ENCODE peak calls at places on chromosomes 5 and 9, in eight cellular contexts. One of them, this sample, is unnamed.

GRCh38 chr9:107755267-107755666 is 265.7 kb upstream of the KLF4 start:
- DNase-seq in stomach: no peak
- DNase-seq in gastrocnemius medialis: no peak
- DNase-seq in iris pigment epithelial cell: peak
- DNase-seq in hepatocyte: peak
- DNase-seq in Ammon's horn: no peak
- DNase-seq in HCEC 1CT: peak
- DNase-seq in stimulated activated naive CD8-positive, alpha-beta T cell treated with anti-CD3 and anti-CD28 coated beads, Interleukin-15, amount 100 ng/mL, for 72 hours: no peak
- DNase-seq in this sample: peak

GRCh38 chr9:137027369-137028012 is 546 bp downstream of the ABCA2 start:
- DNase-seq in stomach: no peak
- DNase-seq in HCEC 1CT: no peak
- DNase-seq in hepatocyte: peak
- DNase-seq in Ammon's horn: no peak
- DNase-seq in iris pigment epithelial cell: no peak
- DNase-seq in gastrocnemius medialis: no peak
- DNase-seq in stimulated activated naive CD8-positive, alpha-beta T cell treated with anti-CD3 and anti-CD28 coated beads, Interleukin-15, amount 100 ng/mL, for 72 hours: no peak
- DNase-seq in this sample: no peak

GRCh38 chr5:2611561-2612096 is 139.8 kb downstream of the IRX2 start:
- DNase-seq in iris pigment epithelial cell: no peak
- DNase-seq in stomach: no peak
- DNase-seq in Ammon's horn: no peak
- DNase-seq in gastrocnemius medialis: no peak
- DNase-seq in HCEC 1CT: no peak
- DNase-seq in stimulated activated naive CD8-positive, alpha-beta T cell treated with anti-CD3 and anti-CD28 coated beads, Interleukin-15, amount 100 ng/mL, for 72 hours: no peak
- DNase-seq in hepatocyte: no peak
- DNase-seq in this sample: no peak

GRCh38 chr5:27472000-27472763 is 433.8 kb upstream of the CDH9 start:
- DNase-seq in gastrocnemius medialis: no peak
- DNase-seq in Ammon's horn: no peak
- DNase-seq in HCEC 1CT: peak
- DNase-seq in stomach: no peak
- DNase-seq in iris pigment epithelial cell: peak
- DNase-seq in stimulated activated naive CD8-positive, alpha-beta T cell treated with anti-CD3 and anti-CD28 coated beads, Interleukin-15, amount 100 ng/mL, for 72 hours: peak
- DNase-seq in hepatocyte: peak
- DNase-seq in this sample: no peak

GRCh38 chr5:129904667-129905466 is 602 bp downstream of the CHSY3 start:
- DNase-seq in stomach: no peak
- DNase-seq in Ammon's horn: no peak
- DNase-seq in hepatocyte: peak
- DNase-seq in gastrocnemius medialis: no peak
- DNase-seq in iris pigment epithelial cell: peak
- DNase-seq in HCEC 1CT: peak
- DNase-seq in stimulated activated naive CD8-positive, alpha-beta T cell treated with anti-CD3 and anti-CD28 coated beads, Interleukin-15, amount 100 ng/mL, for 72 hours: no peak
- DNase-seq in this sample: no peak

GRCh38 chr5:150317048-150318003 is 14.6 kb upstream of the ARSI start:
- DNase-seq in hepatocyte: peak
- DNase-seq in gastrocnemius medialis: no peak
- DNase-seq in iris pigment epithelial cell: peak
- DNase-seq in HCEC 1CT: peak
- DNase-seq in stimulated activated naive CD8-positive, alpha-beta T cell treated with anti-CD3 and anti-CD28 coated beads, Interleukin-15, amount 100 ng/mL, for 72 hours: no peak
- DNase-seq in Ammon's horn: no peak
- DNase-seq in stomach: no peak
- DNase-seq in this sample: no peak

GRCh38 chr5:44002381-44002901 is 386.8 kb downstream of the FGF10 start:
- DNase-seq in Ammon's horn: no peak
- DNase-seq in iris pigment epithelial cell: peak
- DNase-seq in stimulated activated naive CD8-positive, alpha-beta T cell treated with anti-CD3 and anti-CD28 coated beads, Interleukin-15, amount 100 ng/mL, for 72 hours: no peak
- DNase-seq in HCEC 1CT: no peak
- DNase-seq in gastrocnemius medialis: no peak
- DNase-seq in hepatocyte: peak
- DNase-seq in stomach: peak
- DNase-seq in this sample: peak

GRCh38 chr5:171162602-171163001 is 146.4 kb upstream of the TLX3 start:
- DNase-seq in Ammon's horn: no peak
- DNase-seq in stomach: no peak
- DNase-seq in hepatocyte: peak
- DNase-seq in gastrocnemius medialis: no peak
- DNase-seq in stimulated activated naive CD8-positive, alpha-beta T cell treated with anti-CD3 and anti-CD28 coated beads, Interleukin-15, amount 100 ng/mL, for 72 hours: no peak
- DNase-seq in HCEC 1CT: no peak
- DNase-seq in iris pigment epithelial cell: peak
- DNase-seq in this sample: no peak

GRCh38 chr5:27038476-27038875 is at the start of gene CDH9:
- DNase-seq in iris pigment epithelial cell: no peak
- DNase-seq in Ammon's horn: peak
- DNase-seq in stomach: no peak
- DNase-seq in stimulated activated naive CD8-positive, alpha-beta T cell treated with anti-CD3 and anti-CD28 coated beads, Interleukin-15, amount 100 ng/mL, for 72 hours: no peak
- DNase-seq in gastrocnemius medialis: no peak
- DNase-seq in HCEC 1CT: peak
- DNase-seq in hepatocyte: no peak
- DNase-seq in this sample: no peak

GRCh38 chr9:122810306-122810946 is 10.5 kb downstream of the OR1K1 start:
- DNase-seq in stomach: peak
- DNase-seq in HCEC 1CT: peak
- DNase-seq in Ammon's horn: peak
- DNase-seq in gastrocnemius medialis: peak
- DNase-seq in stimulated activated naive CD8-positive, alpha-beta T cell treated with anti-CD3 and anti-CD28 coated beads, Interleukin-15, amount 100 ng/mL, for 72 hours: peak
- DNase-seq in iris pigment epithelial cell: peak
- DNase-seq in hepatocyte: peak
- DNase-seq in this sample: peak

GRCh38 chr5:77192444-77193050 is 17.9 kb upstream of the PDE8B start:
- DNase-seq in hepatocyte: no peak
- DNase-seq in HCEC 1CT: no peak
- DNase-seq in iris pigment epithelial cell: no peak
- DNase-seq in Ammon's horn: no peak
- DNase-seq in stimulated activated naive CD8-positive, alpha-beta T cell treated with anti-CD3 and anti-CD28 coated beads, Interleukin-15, amount 100 ng/mL, for 72 hours: no peak
- DNase-seq in gastrocnemius medialis: no peak
- DNase-seq in stomach: no peak
- DNase-seq in this sample: no peak

GRCh38 chr5:10567781-10568321 is 4.0 kb downstream of the ANKRD33B start:
- DNase-seq in stimulated activated naive CD8-positive, alpha-beta T cell treated with anti-CD3 and anti-CD28 coated beads, Interleukin-15, amount 100 ng/mL, for 72 hours: no peak
- DNase-seq in iris pigment epithelial cell: peak
- DNase-seq in stomach: no peak
- DNase-seq in gastrocnemius medialis: no peak
- DNase-seq in hepatocyte: no peak
- DNase-seq in HCEC 1CT: no peak
- DNase-seq in Ammon's horn: no peak
- DNase-seq in this sample: no peak

GRCh38 chr5:117414926-117415325 is 840.3 kb upstream of the SEMA6A start:
- DNase-seq in HCEC 1CT: no peak
- DNase-seq in iris pigment epithelial cell: no peak
- DNase-seq in stimulated activated naive CD8-positive, alpha-beta T cell treated with anti-CD3 and anti-CD28 coated beads, Interleukin-15, amount 100 ng/mL, for 72 hours: no peak
- DNase-seq in hepatocyte: no peak
- DNase-seq in Ammon's horn: no peak
- DNase-seq in gastrocnemius medialis: no peak
- DNase-seq in stomach: no peak
- DNase-seq in this sample: no peak

GRCh38 chr9:76232861-76233499 is 161.2 kb downstream of the RFK start:
- DNase-seq in stimulated activated naive CD8-positive, alpha-beta T cell treated with anti-CD3 and anti-CD28 coated beads, Interleukin-15, amount 100 ng/mL, for 72 hours: no peak
- DNase-seq in stomach: no peak
- DNase-seq in gastrocnemius medialis: no peak
- DNase-seq in Ammon's horn: no peak
- DNase-seq in hepatocyte: no peak
- DNase-seq in iris pigment epithelial cell: no peak
- DNase-seq in HCEC 1CT: no peak
- DNase-seq in this sample: peak

GRCh38 chr5:106321242-106321641 is 1349.5 kb downstream of the EFNA5 start:
- DNase-seq in stimulated activated naive CD8-positive, alpha-beta T cell treated with anti-CD3 and anti-CD28 coated beads, Interleukin-15, amount 100 ng/mL, for 72 hours: no peak
- DNase-seq in Ammon's horn: no peak
- DNase-seq in HCEC 1CT: no peak
- DNase-seq in iris pigment epithelial cell: peak
- DNase-seq in stomach: no peak
- DNase-seq in gastrocnemius medialis: no peak
- DNase-seq in hepatocyte: no peak
- DNase-seq in this sample: no peak

GRCh38 chr5:39381376-39381775 is 17.1 kb upstream of the C9 start:
- DNase-seq in stimulated activated naive CD8-positive, alpha-beta T cell treated with anti-CD3 and anti-CD28 coated beads, Interleukin-15, amount 100 ng/mL, for 72 hours: no peak
- DNase-seq in HCEC 1CT: no peak
- DNase-seq in stomach: no peak
- DNase-seq in iris pigment epithelial cell: no peak
- DNase-seq in gastrocnemius medialis: no peak
- DNase-seq in hepatocyte: no peak
- DNase-seq in Ammon's horn: no peak
- DNase-seq in this sample: no peak

GRCh38 chr5:33774323-33774722 is 117.5 kb downstream of the ADAMTS12 start:
- DNase-seq in Ammon's horn: no peak
- DNase-seq in gastrocnemius medialis: no peak
- DNase-seq in stimulated activated naive CD8-positive, alpha-beta T cell treated with anti-CD3 and anti-CD28 coated beads, Interleukin-15, amount 100 ng/mL, for 72 hours: no peak
- DNase-seq in HCEC 1CT: no peak
- DNase-seq in iris pigment epithelial cell: peak
- DNase-seq in stomach: no peak
- DNase-seq in hepatocyte: no peak
- DNase-seq in this sample: no peak

GRCh38 chr5:84301535-84301934 is 83.1 kb downstream of the EDIL3 start:
- DNase-seq in HCEC 1CT: peak
- DNase-seq in gastrocnemius medialis: no peak
- DNase-seq in stimulated activated naive CD8-positive, alpha-beta T cell treated with anti-CD3 and anti-CD28 coated beads, Interleukin-15, amount 100 ng/mL, for 72 hours: no peak
- DNase-seq in hepatocyte: no peak
- DNase-seq in Ammon's horn: no peak
- DNase-seq in stomach: no peak
- DNase-seq in iris pigment epithelial cell: peak
- DNase-seq in this sample: no peak

GRCh38 chr5:39580702-39581498 is 156.1 kb upstream of the DAB2 start:
- DNase-seq in stimulated activated naive CD8-positive, alpha-beta T cell treated with anti-CD3 and anti-CD28 coated beads, Interleukin-15, amount 100 ng/mL, for 72 hours: no peak
- DNase-seq in iris pigment epithelial cell: peak
- DNase-seq in stomach: no peak
- DNase-seq in gastrocnemius medialis: no peak
- DNase-seq in Ammon's horn: no peak
- DNase-seq in HCEC 1CT: peak
- DNase-seq in hepatocyte: no peak
- DNase-seq in this sample: no peak

GRCh38 chr5:170159101-170159698 is 53.5 kb downstream of the FOXI1 start:
- DNase-seq in gastrocnemius medialis: no peak
- DNase-seq in iris pigment epithelial cell: peak
- DNase-seq in HCEC 1CT: peak
- DNase-seq in stomach: no peak
- DNase-seq in stimulated activated naive CD8-positive, alpha-beta T cell treated with anti-CD3 and anti-CD28 coated beads, Interleukin-15, amount 100 ng/mL, for 72 hours: no peak
- DNase-seq in hepatocyte: no peak
- DNase-seq in Ammon's horn: no peak
- DNase-seq in this sample: no peak

GRCh38 chr5:42951847-42952411 is 88.2 kb downstream of the ANXA2R start:
- DNase-seq in Ammon's horn: no peak
- DNase-seq in stomach: peak
- DNase-seq in stimulated activated naive CD8-positive, alpha-beta T cell treated with anti-CD3 and anti-CD28 coated beads, Interleukin-15, amount 100 ng/mL, for 72 hours: peak
- DNase-seq in HCEC 1CT: no peak
- DNase-seq in gastrocnemius medialis: no peak
- DNase-seq in hepatocyte: no peak
- DNase-seq in iris pigment epithelial cell: peak
- DNase-seq in this sample: peak

GRCh38 chr5:90802695-90803317 is 244.2 kb downstream of the ADGRV1 start:
- DNase-seq in stomach: peak
- DNase-seq in stimulated activated naive CD8-positive, alpha-beta T cell treated with anti-CD3 and anti-CD28 coated beads, Interleukin-15, amount 100 ng/mL, for 72 hours: peak
- DNase-seq in Ammon's horn: peak
- DNase-seq in gastrocnemius medialis: no peak
- DNase-seq in iris pigment epithelial cell: peak
- DNase-seq in hepatocyte: peak
- DNase-seq in HCEC 1CT: peak
- DNase-seq in this sample: no peak

GRCh38 chr9:114869845-114870244 is 60.5 kb downstream of the TNFSF8 start:
- DNase-seq in HCEC 1CT: no peak
- DNase-seq in stimulated activated naive CD8-positive, alpha-beta T cell treated with anti-CD3 and anti-CD28 coated beads, Interleukin-15, amount 100 ng/mL, for 72 hours: no peak
- DNase-seq in gastrocnemius medialis: no peak
- DNase-seq in iris pigment epithelial cell: no peak
- DNase-seq in hepatocyte: peak
- DNase-seq in Ammon's horn: no peak
- DNase-seq in stomach: peak
- DNase-seq in this sample: no peak

GRCh38 chr9:109110326-109111014 is 9.3 kb downstream of the TMEM245 start:
- DNase-seq in stimulated activated naive CD8-positive, alpha-beta T cell treated with anti-CD3 and anti-CD28 coated beads, Interleukin-15, amount 100 ng/mL, for 72 hours: no peak
- DNase-seq in gastrocnemius medialis: no peak
- DNase-seq in hepatocyte: no peak
- DNase-seq in stomach: no peak
- DNase-seq in HCEC 1CT: peak
- DNase-seq in Ammon's horn: no peak
- DNase-seq in iris pigment epithelial cell: peak
- DNase-seq in this sample: no peak

GRCh38 chr5:94524841-94525697 is 93.3 kb downstream of the KIAA0825 start:
- DNase-seq in hepatocyte: peak
- DNase-seq in gastrocnemius medialis: no peak
- DNase-seq in stomach: no peak
- DNase-seq in iris pigment epithelial cell: peak
- DNase-seq in Ammon's horn: peak
- DNase-seq in stimulated activated naive CD8-positive, alpha-beta T cell treated with anti-CD3 and anti-CD28 coated beads, Interleukin-15, amount 100 ng/mL, for 72 hours: peak
- DNase-seq in HCEC 1CT: peak
- DNase-seq in this sample: no peak

GRCh38 chr5:135073771-135074345 is 39.8 kb upstream of the PITX1 start:
- DNase-seq in hepatocyte: no peak
- DNase-seq in stimulated activated naive CD8-positive, alpha-beta T cell treated with anti-CD3 and anti-CD28 coated beads, Interleukin-15, amount 100 ng/mL, for 72 hours: no peak
- DNase-seq in Ammon's horn: no peak
- DNase-seq in iris pigment epithelial cell: peak
- DNase-seq in stomach: peak
- DNase-seq in HCEC 1CT: peak
- DNase-seq in gastrocnemius medialis: no peak
- DNase-seq in this sample: no peak

GRCh38 chr5:173753307-173754168 is 134.6 kb upstream of the CPEB4 start:
- DNase-seq in hepatocyte: peak
- DNase-seq in stomach: no peak
- DNase-seq in stimulated activated naive CD8-positive, alpha-beta T cell treated with anti-CD3 and anti-CD28 coated beads, Interleukin-15, amount 100 ng/mL, for 72 hours: no peak
- DNase-seq in gastrocnemius medialis: peak
- DNase-seq in Ammon's horn: no peak
- DNase-seq in HCEC 1CT: no peak
- DNase-seq in iris pigment epithelial cell: peak
- DNase-seq in this sample: no peak

GRCh38 chr5:8844847-8845246 is 701.0 kb downstream of the SEMA5A start:
- DNase-seq in gastrocnemius medialis: no peak
- DNase-seq in Ammon's horn: no peak
- DNase-seq in stimulated activated naive CD8-positive, alpha-beta T cell treated with anti-CD3 and anti-CD28 coated beads, Interleukin-15, amount 100 ng/mL, for 72 hours: no peak
- DNase-seq in stomach: no peak
- DNase-seq in iris pigment epithelial cell: no peak
- DNase-seq in HCEC 1CT: no peak
- DNase-seq in hepatocyte: no peak
- DNase-seq in this sample: no peak

GRCh38 chr9:114687034-114687433 is 5.0 kb upstream of the TEX48 start:
- DNase-seq in Ammon's horn: no peak
- DNase-seq in hepatocyte: no peak
- DNase-seq in stimulated activated naive CD8-positive, alpha-beta T cell treated with anti-CD3 and anti-CD28 coated beads, Interleukin-15, amount 100 ng/mL, for 72 hours: no peak
- DNase-seq in stomach: no peak
- DNase-seq in iris pigment epithelial cell: peak
- DNase-seq in HCEC 1CT: peak
- DNase-seq in gastrocnemius medialis: no peak
- DNase-seq in this sample: no peak

GRCh38 chr5:145661737-145662530 is 173.2 kb downstream of the PRELID2 start:
- DNase-seq in HCEC 1CT: no peak
- DNase-seq in hepatocyte: no peak
- DNase-seq in Ammon's horn: no peak
- DNase-seq in iris pigment epithelial cell: no peak
- DNase-seq in stimulated activated naive CD8-positive, alpha-beta T cell treated with anti-CD3 and anti-CD28 coated beads, Interleukin-15, amount 100 ng/mL, for 72 hours: no peak
- DNase-seq in gastrocnemius medialis: no peak
- DNase-seq in stomach: no peak
- DNase-seq in this sample: no peak

GRCh38 chr5:172216345-172216744 is 22.4 kb downstream of the EFCAB9 start:
- DNase-seq in iris pigment epithelial cell: peak
- DNase-seq in gastrocnemius medialis: no peak
- DNase-seq in hepatocyte: no peak
- DNase-seq in stimulated activated naive CD8-positive, alpha-beta T cell treated with anti-CD3 and anti-CD28 coated beads, Interleukin-15, amount 100 ng/mL, for 72 hours: no peak
- DNase-seq in HCEC 1CT: no peak
- DNase-seq in Ammon's horn: no peak
- DNase-seq in stomach: no peak
- DNase-seq in this sample: no peak

GRCh38 chr9:12956261-12956660 is 181.4 kb downstream of the LURAP1L start:
- DNase-seq in stimulated activated naive CD8-positive, alpha-beta T cell treated with anti-CD3 and anti-CD28 coated beads, Interleukin-15, amount 100 ng/mL, for 72 hours: no peak
- DNase-seq in iris pigment epithelial cell: peak
- DNase-seq in gastrocnemius medialis: no peak
- DNase-seq in hepatocyte: peak
- DNase-seq in stomach: no peak
- DNase-seq in HCEC 1CT: no peak
- DNase-seq in Ammon's horn: no peak
- DNase-seq in this sample: no peak

GRCh38 chr5:73678322-73678740 is 52.3 kb downstream of the ARHGEF28 start:
- DNase-seq in stomach: peak
- DNase-seq in stimulated activated naive CD8-positive, alpha-beta T cell treated with anti-CD3 and anti-CD28 coated beads, Interleukin-15, amount 100 ng/mL, for 72 hours: no peak
- DNase-seq in Ammon's horn: no peak
- DNase-seq in HCEC 1CT: no peak
- DNase-seq in hepatocyte: peak
- DNase-seq in iris pigment epithelial cell: no peak
- DNase-seq in gastrocnemius medialis: no peak
- DNase-seq in this sample: peak

GRCh38 chr9:113187935-113188595 is 33.0 kb downstream of the FKBP15 start:
- DNase-seq in HCEC 1CT: peak
- DNase-seq in iris pigment epithelial cell: peak
- DNase-seq in hepatocyte: peak
- DNase-seq in stimulated activated naive CD8-positive, alpha-beta T cell treated with anti-CD3 and anti-CD28 coated beads, Interleukin-15, amount 100 ng/mL, for 72 hours: no peak
- DNase-seq in gastrocnemius medialis: peak
- DNase-seq in stomach: no peak
- DNase-seq in Ammon's horn: peak
- DNase-seq in this sample: peak

This sample was measured in mucosa of gallbladder.